ENCODE peak calls at places on chromosomes 7 and 10, in seven cellular contexts. One of them, this sample, is unnamed.

GRCh38 chr10:122127943-122128342 is 139.0 kb downstream of the TACC2 start:
- DNase-seq in WTC11: no peak
- DNase-seq in fibroblast of villous mesenchyme: peak
- DNase-seq in GM03348: no peak
- DNase-seq in activated CD8-positive, alpha-beta memory T cell treated with anti-CD3 and anti-CD28 coated beads, Interleukin-2, amount 50 U/mL, for 48 hours: no peak
- DNase-seq in GM10248: no peak
- DNase-seq in progenitor cell of endocrine pancreas: no peak
- DNase-seq in this sample: no peak

GRCh38 chr7:105213619-105214018 is 175.1 kb downstream of the SRPK2 start:
- DNase-seq in GM10248: no peak
- DNase-seq in WTC11: no peak
- DNase-seq in progenitor cell of endocrine pancreas: no peak
- DNase-seq in activated CD8-positive, alpha-beta memory T cell treated with anti-CD3 and anti-CD28 coated beads, Interleukin-2, amount 50 U/mL, for 48 hours: no peak
- DNase-seq in fibroblast of villous mesenchyme: no peak
- DNase-seq in GM03348: no peak
- DNase-seq in this sample: no peak

GRCh38 chr7:67551027-67551426 is 554.4 kb downstream of the TYW1 start:
- DNase-seq in fibroblast of villous mesenchyme: no peak
- DNase-seq in GM10248: no peak
- DNase-seq in progenitor cell of endocrine pancreas: no peak
- DNase-seq in GM03348: no peak
- DNase-seq in activated CD8-positive, alpha-beta memory T cell treated with anti-CD3 and anti-CD28 coated beads, Interleukin-2, amount 50 U/mL, for 48 hours: no peak
- DNase-seq in WTC11: no peak
- DNase-seq in this sample: no peak

GRCh38 chr7:135195968-135196629 is 15.2 kb downstream of the WDR91 start:
- DNase-seq in GM03348: no peak
- DNase-seq in WTC11: no peak
- DNase-seq in GM10248: no peak
- DNase-seq in fibroblast of villous mesenchyme: no peak
- DNase-seq in progenitor cell of endocrine pancreas: no peak
- DNase-seq in activated CD8-positive, alpha-beta memory T cell treated with anti-CD3 and anti-CD28 coated beads, Interleukin-2, amount 50 U/mL, for 48 hours: no peak
- DNase-seq in this sample: no peak

GRCh38 chr10:93712593-93712992 is 10.2 kb upstream of the FRA10AC1 start:
- DNase-seq in WTC11: no peak
- DNase-seq in GM03348: no peak
- DNase-seq in progenitor cell of endocrine pancreas: no peak
- DNase-seq in fibroblast of villous mesenchyme: no peak
- DNase-seq in activated CD8-positive, alpha-beta memory T cell treated with anti-CD3 and anti-CD28 coated beads, Interleukin-2, amount 50 U/mL, for 48 hours: no peak
- DNase-seq in GM10248: no peak
- DNase-seq in this sample: no peak

GRCh38 chr10:122199070-122199469 is 72.0 kb upstream of the BTBD16 start:
- DNase-seq in WTC11: no peak
- DNase-seq in GM10248: no peak
- DNase-seq in activated CD8-positive, alpha-beta memory T cell treated with anti-CD3 and anti-CD28 coated beads, Interleukin-2, amount 50 U/mL, for 48 hours: no peak
- DNase-seq in progenitor cell of endocrine pancreas: no peak
- DNase-seq in fibroblast of villous mesenchyme: no peak
- DNase-seq in GM03348: no peak
- DNase-seq in this sample: no peak

GRCh38 chr7:94367940-94368339 is 26.8 kb upstream of the COL1A2 start:
- DNase-seq in GM10248: no peak
- DNase-seq in progenitor cell of endocrine pancreas: no peak
- DNase-seq in activated CD8-positive, alpha-beta memory T cell treated with anti-CD3 and anti-CD28 coated beads, Interleukin-2, amount 50 U/mL, for 48 hours: no peak
- DNase-seq in WTC11: no peak
- DNase-seq in GM03348: peak
- DNase-seq in fibroblast of villous mesenchyme: no peak
- DNase-seq in this sample: no peak

GRCh38 chr10:70598857-70599295 is 3.7 kb downstream of the PRF1 start:
- DNase-seq in WTC11: no peak
- DNase-seq in activated CD8-positive, alpha-beta memory T cell treated with anti-CD3 and anti-CD28 coated beads, Interleukin-2, amount 50 U/mL, for 48 hours: peak
- DNase-seq in progenitor cell of endocrine pancreas: no peak
- DNase-seq in fibroblast of villous mesenchyme: no peak
- DNase-seq in GM03348: no peak
- DNase-seq in GM10248: no peak
- DNase-seq in this sample: no peak

GRCh38 chr7:36088553-36088952 is 64.5 kb upstream of the EEPD1 start:
- DNase-seq in progenitor cell of endocrine pancreas: no peak
- DNase-seq in WTC11: no peak
- DNase-seq in GM03348: no peak
- DNase-seq in fibroblast of villous mesenchyme: no peak
- DNase-seq in activated CD8-positive, alpha-beta memory T cell treated with anti-CD3 and anti-CD28 coated beads, Interleukin-2, amount 50 U/mL, for 48 hours: no peak
- DNase-seq in GM10248: no peak
- DNase-seq in this sample: no peak

GRCh38 chr10:131000244-131000643 is 311.3 kb downstream of the TCERG1L start:
- DNase-seq in progenitor cell of endocrine pancreas: no peak
- DNase-seq in activated CD8-positive, alpha-beta memory T cell treated with anti-CD3 and anti-CD28 coated beads, Interleukin-2, amount 50 U/mL, for 48 hours: no peak
- DNase-seq in fibroblast of villous mesenchyme: no peak
- DNase-seq in GM03348: no peak
- DNase-seq in GM10248: no peak
- DNase-seq in WTC11: no peak
- DNase-seq in this sample: no peak

This sample was measured in anterior cingulate cortex.